ENCODE peak calls at places on chromosomes 7 and 10, in nine cellular contexts. F is suprapubic skin; Z is HCT116; L is uterus; X is aorta; U is fibroblast of lung; M is GM12878; Y is CD8-positive, alpha-beta memory T cell; V is iPS DF 6.9. E is an unnamed sample. For H3K36me3, the result is how much of the 10 kb centered on the place peaks cover.

GRCh38 chr7:45033261-45033930 is 33.4 kb downstream of the CCM2 start:
- DNase-seq in F (no peak), Z (no peak), L (no peak), X (no peak), U (peak), M (no peak), Y (no peak), V (no peak), E (no peak)

GRCh38 chr10:16520900-16521299 is 779 bp downstream of the C1QL3 start:
- DNase-seq in F (no peak), Z (no peak), L (no peak), X (peak), U (peak), M (no peak), Y (no peak), V (no peak), E (no peak)

GRCh38 chr10:60508831-60509230 is 119.2 kb upstream of the ANK3 start:
- DNase-seq in F (no peak), Z (no peak), L (no peak), X (no peak), U (no peak), M (no peak), Y (no peak), V (no peak), E (no peak)

GRCh38 chr10:60521974-60522405 is 132.3 kb upstream of the ANK3 start:
- DNase-seq in F (no peak), Z (no peak), L (no peak), X (no peak), U (no peak), M (no peak), Y (no peak), V (peak), E (no peak)

GRCh38 chr10:5904227-5904626 is 14.2 kb downstream of the FBH1 start:
- DNase-seq in F (no peak), Z (no peak), L (no peak), X (no peak), U (no peak), M (peak), Y (no peak), V (no peak), E (peak)

GRCh38 chr10:130300608-130301025 is 164.4 kb downstream of the GLRX3 start:
- DNase-seq in F (no peak), Z (no peak), L (no peak), X (no peak), U (peak), M (no peak), Y (no peak), V (no peak), E (no peak)

GRCh38 chr7:131346885-131347592 is 19.4 kb downstream of the MKLN1 start:
- DNase-seq in F (no peak), Z (no peak), L (no peak), X (no peak), U (no peak), M (no peak), Y (no peak), V (peak), E (no peak)

GRCh38 chr7:156669035-156669828 is 28.7 kb downstream of the RNF32 start:
- DNase-seq in F (no peak), Z (no peak), L (no peak), X (no peak), U (no peak), M (no peak), Y (no peak), V (no peak), E (no peak)

GRCh38 chr7:101941481-101942383 is 124.3 kb downstream of the CUX1 start:
- DNase-seq in F (no peak), Z (peak), L (peak), X (peak), U (peak), M (no peak), Y (no peak), V (no peak), E (no peak)

GRCh38 chr10:130421909-130422308 is 285.7 kb downstream of the GLRX3 start:
- DNase-seq in F (no peak), Z (no peak), L (no peak), X (no peak), U (no peak), M (no peak), Y (no peak), V (no peak), E (no peak)

GRCh38 chr7:2452074-2452507 is 24.1 kb downstream of the GRIFIN start:
- DNase-seq in F (no peak), Z (no peak), L (no peak), X (no peak), U (no peak), M (no peak), Y (no peak), V (no peak), E (no peak)

GRCh38 chr7:116271980-116272886 is 61.9 kb downstream of the TES start:
- DNase-seq in F (no peak), Z (peak), L (peak), X (no peak), U (peak), M (no peak), Y (no peak), V (no peak), E (no peak)

GRCh38 chr7:128444242-128444641 is 11.4 kb upstream of the HILPDA start:
- DNase-seq in F (no peak), Z (no peak), L (no peak), X (no peak), U (no peak), M (no peak), Y (no peak), V (no peak), E (no peak)

GRCh38 chr7:105827106-105827870 is 49.1 kb downstream of the ATXN7L1 start:
- DNase-seq in F (no peak), Z (no peak), L (no peak), X (no peak), U (no peak), M (no peak), Y (no peak), V (no peak), E (no peak)

GRCh38 chr10:50637003-50637579 is 13.3 kb upstream of the SGMS1 start:
- DNase-seq in F (no peak), Z (no peak), L (no peak), X (no peak), U (peak), M (no peak), Y (no peak), V (no peak), E (no peak)

GRCh38 chr7:154953006-154953684 is 49.8 kb downstream of the PAXIP1 start:
- DNase-seq in F (no peak), Z (peak), L (no peak), X (peak), U (peak), M (no peak), Y (peak), V (peak), E (peak)

GRCh38 chr10:110244550-110244949 is 37.1 kb downstream of the MXI1 start:
- DNase-seq in F (no peak), Z (no peak), L (no peak), X (no peak), U (no peak), M (no peak), Y (no peak), V (no peak), E (no peak)

GRCh38 chr7:100705753-100706671 is at the start of gene POP7:
- DNase-seq in F (peak), Z (peak), L (peak), X (peak), U (peak), M (peak), Y (peak), V (peak), E (peak)

GRCh38 chr10:100100651-100101525 is 19.2 kb upstream of the CPN1 start:
- DNase-seq in F (no peak), Z (peak), L (no peak), X (no peak), U (peak), M (no peak), Y (no peak), V (peak), E (peak)

GRCh38 chr7:43164757-43165156 is 52.3 kb downstream of the HECW1 start:
- DNase-seq in F (no peak), Z (peak), L (no peak), X (no peak), U (peak), M (peak), Y (no peak), V (no peak), E (no peak)

GRCh38 chr10:12321641-12322040 is 27.7 kb upstream of the CAMK1D start:
- DNase-seq in F (no peak), Z (no peak), L (no peak), X (no peak), U (no peak), M (no peak), Y (no peak), V (no peak), E (no peak)

GRCh38 chr10:104642311-104643022 is 1.4 kb downstream of the SORCS3 start:
- DNase-seq in F (no peak), Z (no peak), L (no peak), X (peak), U (no peak), M (no peak), Y (no peak), V (peak), E (no peak)

GRCh38 chr10:59750155-59750945 is 2.9 kb downstream of the MRLN start:
- DNase-seq in F (no peak), Z (no peak), L (no peak), X (no peak), U (no peak), M (no peak), Y (no peak), V (no peak), E (no peak)

GRCh38 chr7:24299192-24299591 is 15.2 kb downstream of the NPY start:
- DNase-seq in F (no peak), Z (no peak), L (no peak), X (no peak), U (no peak), M (no peak), Y (no peak), V (no peak), E (peak)

GRCh38 chr7:867406-868188 is 8.8 kb upstream of the GET4 start:
- DNase-seq in F (no peak), Z (no peak), L (peak), X (peak), U (peak), M (no peak), Y (no peak), V (no peak), E (no peak)

GRCh38 chr10:107081644-107082043 is 82.9 kb downstream of the SORCS1 start:
- DNase-seq in F (no peak), Z (no peak), L (no peak), X (no peak), U (no peak), M (peak), Y (no peak), V (no peak), E (no peak)

GRCh38 chr7:38773430-38773829 is 135.6 kb downstream of the VPS41 start:
- DNase-seq in F (no peak), Z (no peak), L (no peak), X (no peak), U (no peak), M (no peak), Y (no peak), V (no peak), E (no peak)

GRCh38 chr10:84366041-84366440 is 37.7 kb downstream of the CCSER2 start:
- DNase-seq in F (no peak), Z (no peak), L (no peak), X (no peak), U (no peak), M (no peak), Y (no peak), V (no peak), E (no peak)

GRCh38 chr10:106705576-106706526 is 458.7 kb downstream of the SORCS1 start:
- DNase-seq in F (no peak), Z (peak), L (peak), X (no peak), U (peak), M (no peak), Y (no peak), V (peak), E (peak)

GRCh38 chr7:135273581-135273980 is 39.9 kb downstream of the STRA8 start:
- DNase-seq in F (peak), Z (no peak), L (no peak), X (no peak), U (no peak), M (no peak), Y (no peak), V (no peak), E (no peak)

GRCh38 chr10:98469532-98469931 is 22.8 kb upstream of the HPS1 start:
- DNase-seq in F (no peak), Z (no peak), L (no peak), X (no peak), U (peak), M (no peak), Y (no peak), V (no peak), E (no peak)

GRCh38 chr7:111438369-111439289 is 123.7 kb downstream of the IMMP2L start:
- DNase-seq in F (no peak), Z (no peak), L (no peak), X (no peak), U (peak), M (no peak), Y (no peak), V (no peak), E (no peak)

GRCh38 chr10:52746169-52746568 is 26.4 kb downstream of the MBL2 start:
- DNase-seq in F (no peak), Z (no peak), L (no peak), X (no peak), U (no peak), M (no peak), Y (no peak), V (no peak), E (no peak)

GRCh38 chr10:85811405-85811804 is 555.2 kb downstream of the GRID1 start:
- DNase-seq in F (no peak), Z (no peak), L (no peak), X (no peak), U (no peak), M (no peak), Y (no peak), V (no peak), E (no peak)

GRCh38 chr7:148242271-148242801 is 348.2 kb upstream of the C7orf33 start:
- DNase-seq in F (no peak), Z (peak), L (no peak), X (no peak), U (peak), M (no peak), Y (no peak), V (peak), E (peak)

DNA sequence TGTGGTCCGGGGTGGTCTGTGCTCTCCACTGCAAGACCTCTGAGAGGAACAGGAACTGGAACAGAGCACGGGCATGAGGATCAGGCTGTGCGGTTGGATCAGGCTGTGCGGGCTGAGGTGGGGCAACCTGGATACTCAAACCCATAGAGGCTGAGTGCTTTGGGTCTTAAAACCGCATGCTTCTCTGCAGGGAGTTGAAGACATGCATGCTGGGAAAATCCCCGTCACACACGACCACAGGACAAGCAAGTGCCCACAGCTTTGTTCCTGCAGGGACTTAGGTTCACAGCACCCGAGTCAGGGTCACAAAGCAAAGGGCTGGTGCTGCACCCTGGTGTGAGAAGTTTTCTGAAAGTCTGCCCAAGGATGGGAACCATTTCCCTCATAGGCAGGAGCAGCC is 221.2 kb downstream of the ZMYND11 start:
- DNase-seq in F (no peak), Z (no peak), L (no peak), X (no peak), U (no peak), M (no peak), Y (no peak), V (no peak), E (peak)
- H3K36me3 ChIP-seq in F (half or more), Z (under half), L (under half), X (under half), U (under half), M (under half), Y (under half), V (under half), E (half or more)

DNA sequence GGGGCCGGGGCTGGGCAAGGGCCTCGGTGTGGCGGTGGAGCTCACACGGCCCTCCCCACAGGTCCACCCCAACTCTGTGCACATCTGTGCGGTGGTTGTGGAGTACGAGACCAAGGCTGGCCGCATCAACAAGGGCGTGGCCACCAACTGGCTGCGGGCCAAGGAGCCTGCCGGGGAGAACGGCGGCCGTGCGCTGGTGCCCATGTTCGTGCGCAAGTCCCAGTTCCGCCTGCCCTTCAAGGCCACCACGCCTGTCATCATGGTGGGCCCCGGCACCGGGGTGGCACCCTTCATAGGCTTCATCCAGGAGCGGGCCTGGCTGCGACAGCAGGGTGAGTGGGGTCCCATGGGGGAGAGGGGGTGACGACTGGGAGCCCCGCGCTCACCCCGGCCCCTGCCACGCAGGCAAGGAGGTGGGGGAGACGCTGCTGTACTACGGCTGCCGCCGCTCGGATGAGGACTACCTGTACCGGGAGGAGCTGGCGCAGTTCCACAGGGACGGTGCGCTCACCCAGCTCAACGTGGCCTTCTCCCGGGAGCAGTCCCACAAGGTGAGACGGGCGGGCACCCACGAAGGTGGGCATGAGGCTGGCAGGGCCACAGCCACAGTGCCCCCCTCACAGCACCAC is 8.8 kb downstream of the TMEM120A start:
- DNase-seq in F (no peak), Z (no peak), L (no peak), X (no peak), U (no peak), M (no peak), Y (no peak), V (no peak), E (no peak)
- H3K36me3 ChIP-seq in F (half or more), Z (under half), L (under half), X (under half), U (under half), M (under half), Y (under half), V (half or more), E (under half)

GRCh38 chr10:28969413-28969812 is 292.1 kb downstream of the BAMBI start:
- DNase-seq in F (no peak), Z (no peak), L (no peak), X (no peak), U (no peak), M (no peak), Y (no peak), V (no peak), E (no peak)
- H3K36me3 ChIP-seq in F (under half), Z (under half), L (under half), X (under half), U (under half), M (under half), Y (under half), V (under half), E (under half)

DNA sequence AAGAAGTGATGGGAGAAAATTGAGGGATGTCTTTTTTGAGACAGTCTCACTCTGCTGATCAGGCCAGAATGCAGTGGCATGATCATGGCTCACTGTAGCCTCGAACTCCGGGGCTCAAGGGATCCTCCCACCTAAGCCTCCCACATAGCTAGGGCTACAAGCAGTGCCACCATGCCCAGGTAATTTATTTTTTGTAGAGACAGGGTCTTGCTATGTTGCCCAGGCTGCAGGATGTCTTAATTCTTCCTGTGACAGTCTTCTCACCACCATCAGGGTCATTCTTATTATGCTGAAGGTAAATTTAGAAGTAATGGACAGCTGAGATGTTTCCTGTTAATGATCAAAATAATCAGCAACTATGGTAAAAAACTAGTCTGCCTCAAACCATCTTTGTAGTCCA is 7.1 kb downstream of the DNAJC9 start:
- DNase-seq in F (no peak), Z (no peak), L (no peak), X (no peak), U (no peak), M (no peak), Y (no peak), V (no peak), E (no peak)
- H3K36me3 ChIP-seq in F (half or more), Z (under half), L (under half), X (under half), U (under half), M (under half), Y (under half), V (under half), E (half or more)

DNA sequence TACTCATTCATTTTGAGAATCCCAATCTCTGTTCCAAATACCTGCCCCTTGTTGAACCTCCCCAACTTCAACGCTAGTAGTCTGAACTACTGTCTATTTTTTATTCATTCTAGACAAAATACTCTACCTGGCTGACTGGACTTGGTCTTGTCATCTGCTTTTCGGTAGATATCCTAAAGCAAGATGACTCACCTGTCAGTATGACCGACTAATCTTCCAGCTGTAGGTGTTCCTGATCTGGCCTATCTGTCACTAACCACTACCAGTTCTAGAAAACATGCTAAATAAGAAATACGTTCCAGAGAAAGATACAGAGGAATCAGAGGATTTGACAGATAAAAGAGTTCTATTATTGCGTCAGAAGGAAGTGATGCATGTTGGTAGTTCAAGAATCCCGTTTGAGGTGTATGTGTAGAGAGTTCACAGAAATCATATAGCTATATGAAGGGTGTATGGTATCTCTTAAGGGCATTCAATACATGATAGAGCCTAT is 81.1 kb downstream of the IDE start:
- DNase-seq in F (no peak), Z (no peak), L (no peak), X (no peak), U (no peak), M (no peak), Y (no peak), V (no peak), E (no peak)
- H3K36me3 ChIP-seq in F (half or more), Z (under half), L (under half), X (under half), U (under half), M (under half), Y (under half), V (under half), E (half or more)

GRCh38 chr7:158390460-158390859 is 197.2 kb downstream of the PTPRN2 start:
- DNase-seq in F (no peak), Z (no peak), L (no peak), X (no peak), U (no peak), M (no peak), Y (no peak), V (no peak), E (no peak)
- H3K36me3 ChIP-seq in F (under half), Z (under half), L (under half), X (under half), U (under half), M (under half), Y (under half), V (under half), E (under half)

E was measured in OCI-LY7.